ENCODE peak calls at places on chromosomes 2 and 18, in ten cellular contexts. Y is nephron progenitor cell, Z is fibroblast of the aortic adventitia, K is lung, E is left lung, V is osteocyte, I is AG10803, S is Peyer's patch, C is left ventricle myocardium inferior, P is GM23338. T is an unnamed sample.

GRCh38 chr2:166632616-166633015 is 138.6 kb upstream of the SCN7A start:
- DNase-seq in Y (no peak), Z (peak), K (no peak), E (no peak), V (no peak), I (peak), S (no peak), C (no peak), P (peak), T (no peak)

GRCh38 chr2:16569401-16569800 is 96.2 kb downstream of the CYRIA start:
- DNase-seq in Y (no peak), Z (no peak), K (no peak), E (no peak), V (no peak), I (no peak), S (no peak), C (no peak), P (no peak), T (no peak)

GRCh38 chr2:241772063-241772499 is 4.5 kb upstream of the GAL3ST2 start:
- DNase-seq in Y (no peak), Z (no peak), K (no peak), E (no peak), V (no peak), I (no peak), S (no peak), C (no peak), P (no peak), T (no peak)

GRCh38 chr2:24280161-24280560 is 80.2 kb downstream of the ITSN2 start:
- DNase-seq in Y (no peak), Z (no peak), K (no peak), E (no peak), V (no peak), I (no peak), S (no peak), C (no peak), P (no peak), T (no peak)

GRCh38 chr2:42194428-42194827 is 25.3 kb downstream of the EML4 start:
- DNase-seq in Y (no peak), Z (no peak), K (no peak), E (no peak), V (no peak), I (no peak), S (no peak), C (no peak), P (no peak), T (no peak)

GRCh38 chr2:210620456-210620855 is 64.1 kb downstream of the CPS1 start:
- DNase-seq in Y (no peak), Z (peak), K (no peak), E (no peak), V (no peak), I (peak), S (no peak), C (no peak), P (peak), T (no peak)

GRCh38 chr2:130826821-130827501 is 9.8 kb upstream of the ARHGEF4 start:
- DNase-seq in Y (no peak), Z (no peak), K (no peak), E (no peak), V (no peak), I (no peak), S (peak), C (no peak), P (no peak), T (no peak)

GRCh38 chr2:73385486-73386341 is at the start of gene ALMS1:
- DNase-seq in Y (peak), Z (peak), K (peak), E (peak), V (peak), I (peak), S (peak), C (peak), P (peak), T (peak)

GRCh38 chr2:142975239-142975638 is 97.8 kb downstream of the KYNU start:
- DNase-seq in Y (no peak), Z (no peak), K (no peak), E (no peak), V (no peak), I (no peak), S (no peak), C (no peak), P (no peak), T (no peak)

GRCh38 chr2:142980246-142981068 is 103.0 kb downstream of the KYNU start:
- DNase-seq in Y (no peak), Z (peak), K (no peak), E (no peak), V (no peak), I (peak), S (no peak), C (no peak), P (peak), T (no peak)

GRCh38 chr2:142984657-142985056 is 107.2 kb downstream of the KYNU start:
- DNase-seq in Y (no peak), Z (no peak), K (no peak), E (no peak), V (no peak), I (no peak), S (no peak), C (no peak), P (no peak), T (no peak)

GRCh38 chr2:142983174-142983573 is 105.7 kb downstream of the KYNU start:
- DNase-seq in Y (no peak), Z (no peak), K (no peak), E (no peak), V (no peak), I (no peak), S (no peak), C (no peak), P (no peak), T (no peak)

DNA sequence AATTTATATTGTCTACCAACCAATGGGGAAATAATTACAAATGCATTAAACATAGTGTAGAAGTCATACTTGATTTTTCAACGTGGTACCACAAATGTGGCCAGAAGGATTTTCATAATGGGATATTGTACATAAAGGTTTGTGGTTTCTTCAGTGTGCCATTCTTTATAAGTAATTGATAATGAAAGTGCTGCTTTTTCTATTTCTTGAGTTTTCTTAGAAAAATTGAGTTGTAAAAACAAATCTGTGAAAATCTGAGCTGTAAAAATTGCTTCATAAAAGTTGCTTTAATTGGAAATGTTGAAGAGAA is 103.6 kb downstream of the KYNU start:
- DNase-seq in Y (no peak), Z (no peak), K (no peak), E (no peak), V (no peak), I (no peak), S (no peak), C (no peak), P (no peak), T (no peak)
- TF ChIP-seq CTCF in Y (no peak), Z (no peak), K (no peak), E (no peak), V (no peak), I (no peak), S (no peak), C (peak), P (peak), T (no peak)

DNA sequence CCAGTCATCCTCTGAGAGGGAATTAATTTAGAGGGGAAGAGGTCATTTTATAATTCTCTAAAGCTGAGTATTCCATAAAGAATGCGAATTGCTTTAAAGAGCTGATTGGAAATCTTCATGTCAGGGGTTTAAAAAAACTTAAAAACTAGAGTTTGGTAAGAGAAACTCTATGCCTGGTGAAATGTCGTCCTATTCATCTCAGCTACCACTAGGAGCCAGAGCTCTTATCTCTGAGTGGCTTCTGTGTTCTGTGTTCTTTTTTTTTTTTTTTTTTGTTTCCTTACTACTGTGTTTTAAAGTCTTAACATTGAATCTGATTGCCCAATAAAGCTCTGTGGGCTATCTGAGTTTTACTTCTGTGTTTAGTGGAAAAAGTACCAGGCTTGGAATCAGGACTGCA is 494.9 kb downstream of the RIT2 start:
- DNase-seq in Y (no peak), Z (peak), K (no peak), E (no peak), V (no peak), I (no peak), S (no peak), C (no peak), P (no peak), T (no peak)
- TF ChIP-seq CTCF in Y (no peak), Z (no peak), K (no peak), E (no peak), V (no peak), I (no peak), S (no peak), C (no peak), P (peak), T (no peak)

GRCh38 chr2:231926180-231926741 is at the start of gene NPPC:
- DNase-seq in Y (peak), Z (peak), K (no peak), E (peak), V (no peak), I (peak), S (peak), C (peak), P (peak), T (peak)

GRCh38 chr2:231922945-231923344 is 3.3 kb downstream of the NPPC start:
- DNase-seq in Y (no peak), Z (no peak), K (no peak), E (no peak), V (no peak), I (no peak), S (peak), C (peak), P (no peak), T (no peak)

GRCh38 chr2:231925303-231926179 is 655 bp downstream of the NPPC start:
- DNase-seq in Y (peak), Z (peak), K (peak), E (peak), V (peak), I (peak), S (peak), C (peak), P (peak), T (peak)

GRCh38 chr2:231923951-231924888 is 2.0 kb downstream of the NPPC start:
- DNase-seq in Y (no peak), Z (no peak), K (no peak), E (peak), V (no peak), I (no peak), S (peak), C (peak), P (no peak), T (no peak)

DNA sequence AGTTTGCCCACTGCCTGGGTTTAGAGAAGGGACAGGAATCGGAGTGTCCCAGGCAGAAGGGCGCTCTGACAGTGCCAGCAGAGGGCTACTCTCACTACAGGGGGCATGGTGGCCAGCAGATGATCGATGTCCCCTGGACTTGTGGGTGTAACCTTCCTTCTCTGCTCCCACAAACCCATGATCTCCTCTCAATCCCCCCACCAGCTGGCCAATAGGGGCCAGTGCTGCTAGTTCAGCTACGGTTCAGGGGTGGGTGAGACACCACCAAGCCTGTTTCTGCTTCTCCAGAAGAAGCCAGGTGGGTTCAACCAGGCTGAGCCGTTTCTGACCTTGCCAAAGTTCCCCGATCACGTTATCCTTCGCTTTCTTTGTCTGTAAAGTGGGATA is 1.3 kb downstream of the NPPC start:
- DNase-seq in Y (no peak), Z (no peak), K (no peak), E (no peak), V (no peak), I (no peak), S (no peak), C (peak), P (no peak), T (no peak)
- TF ChIP-seq CTCF in Y (no peak), Z (peak), K (no peak), E (no peak), V (no peak), I (peak), S (no peak), C (no peak), P (no peak), T (no peak)

GRCh38 chr2:71789556-71790219 is 336.3 kb downstream of the DYSF start:
- DNase-seq in Y (no peak), Z (peak), K (no peak), E (no peak), V (peak), I (peak), S (no peak), C (no peak), P (peak), T (no peak)
- TF ChIP-seq CTCF in Y (no peak), Z (peak), K (no peak), E (no peak), V (no peak), I (peak), S (no peak), C (no peak), P (peak), T (no peak)

DNA sequence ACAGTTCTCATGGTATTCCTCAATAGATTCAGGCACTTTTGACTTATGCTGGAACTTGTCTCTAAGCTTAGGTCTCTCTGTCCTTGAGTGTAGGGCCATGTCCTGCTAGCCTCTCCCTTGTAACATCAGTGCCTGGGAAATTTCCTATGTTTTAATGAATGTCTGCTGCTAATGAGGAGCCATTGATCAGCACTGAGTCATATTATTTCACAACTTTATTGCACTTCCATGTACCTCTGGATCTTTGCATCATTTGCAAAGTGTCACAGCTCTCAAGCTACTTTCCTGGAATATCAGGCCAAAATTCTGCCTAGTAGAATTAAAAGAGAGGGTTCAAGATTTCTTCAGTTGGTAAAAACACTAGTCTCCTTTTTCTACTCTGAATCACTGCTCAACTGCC is 102.5 kb downstream of the GAREM1 start:
- DNase-seq in Y (no peak), Z (no peak), K (no peak), E (no peak), V (no peak), I (peak), S (no peak), C (no peak), P (no peak), T (no peak)
- TF ChIP-seq CTCF in Y (no peak), Z (no peak), K (no peak), E (no peak), V (no peak), I (no peak), S (no peak), C (no peak), P (no peak), T (no peak)

GRCh38 chr2:53422979-53423378 is 344.6 kb upstream of the CHAC2 start:
- DNase-seq in Y (peak), Z (peak), K (peak), E (no peak), V (no peak), I (peak), S (no peak), C (no peak), P (peak), T (no peak)
- TF ChIP-seq CTCF in Y (peak), Z (peak), K (no peak), E (peak), V (peak), I (peak), S (peak), C (peak), P (peak), T (no peak)

GRCh38 chr2:240586919-240587800 is 626 bp downstream of the CAPN10 start:
- DNase-seq in Y (peak), Z (no peak), K (peak), E (peak), V (no peak), I (no peak), S (peak), C (peak), P (peak), T (peak)
- TF ChIP-seq CTCF in Y (no peak), Z (no peak), K (no peak), E (no peak), V (no peak), I (no peak), S (no peak), C (no peak), P (no peak), T (no peak)

DNA sequence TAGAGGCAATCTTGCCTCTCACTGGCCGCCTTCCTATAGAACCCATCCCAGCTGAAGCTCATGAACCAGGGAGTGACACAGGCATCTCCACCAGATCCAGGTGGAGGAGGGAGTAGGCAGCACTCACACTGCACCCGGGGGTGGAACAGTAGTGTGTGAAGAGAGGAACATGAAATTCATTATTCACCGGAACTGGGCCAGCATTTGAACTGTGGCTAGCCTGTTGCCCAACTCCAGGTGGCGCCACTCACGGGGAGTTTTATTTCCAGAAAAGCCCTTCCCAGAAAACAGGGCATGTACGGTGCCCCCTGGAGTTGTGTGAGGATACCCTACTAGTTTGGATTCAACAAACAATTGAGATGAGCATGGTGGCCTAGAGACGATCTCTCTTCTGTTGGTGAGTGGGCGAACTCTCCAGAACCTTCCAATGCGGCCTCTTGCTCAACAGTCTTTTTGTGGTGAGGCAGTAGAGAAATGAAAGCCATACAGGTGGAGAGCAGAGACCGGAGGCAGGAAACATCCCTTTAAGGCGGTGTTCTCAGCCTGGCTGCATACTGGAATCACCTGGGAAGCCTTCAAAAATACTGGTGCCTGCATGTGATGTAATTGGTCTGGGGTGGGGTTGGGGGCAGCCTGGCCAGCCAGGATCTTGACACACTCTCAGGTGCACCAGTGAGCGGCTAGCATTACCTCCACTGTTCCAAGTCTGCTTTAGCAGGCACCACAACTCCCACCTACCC is 73.5 kb upstream of the NEDD4L start:
- DNase-seq in Y (no peak), Z (no peak), K (no peak), E (no peak), V (no peak), I (no peak), S (no peak), C (no peak), P (peak), T (no peak)
- TF ChIP-seq CTCF in Y (peak), Z (peak), K (no peak), E (no peak), V (peak), I (no peak), S (peak), C (no peak), P (peak), T (peak)

GRCh38 chr2:191180712-191181111 is 29.9 kb upstream of the STAT4 start:
- DNase-seq in Y (no peak), Z (peak), K (no peak), E (no peak), V (no peak), I (peak), S (no peak), C (no peak), P (no peak), T (no peak)
- TF ChIP-seq CTCF in Y (no peak), Z (no peak), K (no peak), E (no peak), V (no peak), I (no peak), S (no peak), C (no peak), P (no peak), T (no peak)

DNA sequence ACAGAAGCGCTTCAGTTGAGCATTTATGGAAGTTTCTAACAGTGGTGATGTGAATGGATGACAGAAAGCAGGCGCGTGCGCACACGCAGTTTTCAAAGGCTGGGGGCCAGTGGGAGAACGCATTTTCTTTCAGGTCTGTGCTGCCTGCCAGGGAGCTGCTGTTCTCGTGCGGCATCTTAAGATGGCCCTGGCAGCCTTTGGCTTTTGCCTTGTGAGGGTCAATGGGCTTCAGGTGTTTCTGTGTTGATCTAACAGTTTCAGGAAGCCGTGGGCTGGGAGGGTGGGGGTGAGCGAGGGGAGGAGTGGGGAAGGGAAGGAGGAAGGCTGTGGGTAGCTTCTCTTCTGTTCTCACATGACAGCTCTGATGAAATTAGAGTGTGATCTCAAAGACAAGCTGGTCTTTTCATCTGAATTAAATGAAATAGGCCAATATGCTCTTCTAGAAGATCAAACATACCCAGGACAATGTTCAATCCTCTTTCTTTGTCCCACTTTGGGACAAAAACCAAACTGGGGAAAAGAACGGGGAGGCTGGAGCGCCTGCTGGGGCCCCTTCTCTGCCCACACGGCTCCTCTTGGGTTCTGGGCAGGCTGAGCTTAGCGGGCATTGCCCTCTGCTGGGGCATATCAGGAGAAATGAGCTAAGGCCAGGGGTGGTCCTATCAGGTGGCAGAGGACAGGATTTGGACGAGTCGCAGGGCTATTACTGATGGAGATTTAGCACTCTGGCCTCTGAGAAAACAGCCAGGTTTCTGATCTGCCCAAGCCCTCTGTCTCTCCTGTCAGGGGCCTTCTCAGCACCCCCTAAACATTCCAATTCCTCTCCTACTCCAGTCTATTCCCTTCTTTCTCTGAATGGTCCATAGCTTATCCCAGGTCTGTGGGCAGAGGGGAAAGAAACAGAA is 126.2 kb upstream of the LGALSL start:
- DNase-seq in Y (peak), Z (no peak), K (peak), E (no peak), V (peak), I (peak), S (no peak), C (peak), P (peak), T (no peak)
- TF ChIP-seq CTCF in Y (no peak), Z (peak), K (peak), E (peak), V (peak), I (peak), S (peak), C (peak), P (peak), T (no peak)